ENCODE peak calls at places on chromosomes 3 and 15, in nine cellular contexts. Y is left lung; D is IMR-90; H is CD8-positive, alpha-beta T cell; J is uterus; B is pancreas; I is lower lobe of right lung; F is sigmoid colon; O is left ventricle myocardium inferior. P is an unnamed sample.

GRCh38 chr15:99492275-99492674 is 73.5 kb upstream of the MEF2A start:
- DNase-seq in Y (no peak), D (no peak), H (no peak), J (no peak), B (no peak), I (no peak), F (no peak), O (no peak), P (no peak)

GRCh38 chr15:74402873-74403589 is 30.7 kb downstream of the SEMA7A start:
- DNase-seq in Y (peak; percentile 85), D (no peak), H (peak; percentile 62), J (no peak), B (no peak), I (peak; percentile 62), F (no peak), O (no peak), P (no peak)

GRCh38 chr3:55515550-55516246 is 28.6 kb upstream of the WNT5A start:
- DNase-seq in Y (no peak), D (no peak), H (no peak), J (no peak), B (no peak), I (no peak), F (no peak), O (no peak), P (no peak)

GRCh38 chr15:63043391-63044076 is 987 bp downstream of the TPM1 start:
- DNase-seq in Y (peak; percentile 93), D (no peak), H (no peak), J (peak; percentile 27), B (peak; percentile 45), I (peak; percentile 67), F (peak; percentile 84), O (peak; percentile 34), P (peak; percentile 34)

GRCh38 chr15:94346272-94346671 is 114.9 kb downstream of the MCTP2 start:
- DNase-seq in Y (no peak), D (peak; percentile 1), H (no peak), J (no peak), B (no peak), I (no peak), F (no peak), O (no peak), P (no peak)

GRCh38 chr3:31039145-31039544 is 144.7 kb upstream of the GADL1 start:
- DNase-seq in Y (no peak), D (no peak), H (no peak), J (no peak), B (no peak), I (no peak), F (no peak), O (no peak), P (no peak)

GRCh38 chr15:59247364-59247763 is 40.7 kb downstream of the LDHAL6B start:
- DNase-seq in Y (no peak), D (peak; percentile 74), H (peak; percentile 52), J (no peak), B (peak; percentile 56), I (peak; percentile 51), F (no peak), O (no peak), P (no peak)

GRCh38 chr3:73056365-73057150 is 4.9 kb upstream of the EBLN2 start:
- DNase-seq in Y (no peak), D (peak; percentile 62), H (no peak), J (no peak), B (no peak), I (no peak), F (no peak), O (no peak), P (no peak)

GRCh38 chr3:106850429-106850828 is 526.8 kb upstream of the CCDC54 start:
- DNase-seq in Y (no peak), D (peak; percentile 76), H (no peak), J (no peak), B (no peak), I (no peak), F (no peak), O (no peak), P (no peak)

GRCh38 chr15:29825205-29825604 is 2.9 kb upstream of the TJP1 start:
- DNase-seq in Y (no peak), D (no peak), H (peak; percentile 23), J (no peak), B (no peak), I (no peak), F (no peak), O (no peak), P (no peak)

GRCh38 chr3:134008630-134009156 is 21.0 kb downstream of the SLCO2A1 start:
- DNase-seq in Y (no peak), D (peak; percentile 84), H (no peak), J (no peak), B (no peak), I (no peak), F (peak; percentile 10), O (no peak), P (no peak)

GRCh38 chr15:89129123-89129815 is 41.0 kb downstream of the ABHD2 start:
- DNase-seq in Y (peak; percentile 81), D (peak; percentile 25), H (peak; percentile 56), J (peak; percentile 52), B (no peak), I (peak; percentile 65), F (no peak), O (no peak), P (peak; percentile 79)

GRCh38 chr3:155184027-155184426 is 103.9 kb downstream of the MME start:
- DNase-seq in Y (no peak), D (no peak), H (no peak), J (no peak), B (no peak), I (no peak), F (no peak), O (no peak), P (no peak)

GRCh38 chr3:135513106-135514063 is 452.1 kb upstream of the PPP2R3A start:
- DNase-seq in Y (no peak), D (peak; percentile 76), H (no peak), J (no peak), B (no peak), I (no peak), F (no peak), O (no peak), P (no peak)

GRCh38 chr3:110710605-110711004 is 361.0 kb upstream of the NECTIN3 start:
- DNase-seq in Y (no peak), D (no peak), H (no peak), J (no peak), B (no peak), I (no peak), F (no peak), O (no peak), P (peak; percentile 73)

GRCh38 chr3:19891740-19892139 is 42.3 kb downstream of the EFHB start:
- DNase-seq in Y (no peak), D (peak; percentile 61), H (no peak), J (no peak), B (no peak), I (no peak), F (no peak), O (no peak), P (no peak)

GRCh38 chr15:94723801-94724200 is 492.4 kb downstream of the MCTP2 start:
- DNase-seq in Y (no peak), D (no peak), H (no peak), J (no peak), B (no peak), I (no peak), F (no peak), O (no peak), P (no peak)

GRCh38 chr3:12753275-12754028 is 5.6 kb downstream of the TMEM40 start:
- DNase-seq in Y (no peak), D (no peak), H (no peak), J (no peak), B (no peak), I (no peak), F (no peak), O (no peak), P (no peak)

GRCh38 chr3:12999147-13000140 is 73.8 kb downstream of the IQSEC1 start:
- DNase-seq in Y (peak; percentile 96), D (no peak), H (no peak), J (no peak), B (no peak), I (peak; percentile 96), F (peak; percentile 90), O (peak; percentile 87), P (peak; percentile 85)

GRCh38 chr3:194483850-194484249 is 3.0 kb downstream of the ATP13A3 start:
- DNase-seq in Y (no peak), D (no peak), H (no peak), J (no peak), B (no peak), I (no peak), F (no peak), O (no peak), P (no peak)

GRCh38 chr3:169505577-169506155 is 157.8 kb downstream of the MECOM start:
- DNase-seq in Y (no peak), D (no peak), H (no peak), J (no peak), B (no peak), I (no peak), F (no peak), O (no peak), P (no peak)
- TF ChIP-seq CTCF in Y (no peak), D (no peak), H (no peak), J (no peak), B (no peak), I (no peak), F (no peak), O (no peak), P (no peak)

DNA sequence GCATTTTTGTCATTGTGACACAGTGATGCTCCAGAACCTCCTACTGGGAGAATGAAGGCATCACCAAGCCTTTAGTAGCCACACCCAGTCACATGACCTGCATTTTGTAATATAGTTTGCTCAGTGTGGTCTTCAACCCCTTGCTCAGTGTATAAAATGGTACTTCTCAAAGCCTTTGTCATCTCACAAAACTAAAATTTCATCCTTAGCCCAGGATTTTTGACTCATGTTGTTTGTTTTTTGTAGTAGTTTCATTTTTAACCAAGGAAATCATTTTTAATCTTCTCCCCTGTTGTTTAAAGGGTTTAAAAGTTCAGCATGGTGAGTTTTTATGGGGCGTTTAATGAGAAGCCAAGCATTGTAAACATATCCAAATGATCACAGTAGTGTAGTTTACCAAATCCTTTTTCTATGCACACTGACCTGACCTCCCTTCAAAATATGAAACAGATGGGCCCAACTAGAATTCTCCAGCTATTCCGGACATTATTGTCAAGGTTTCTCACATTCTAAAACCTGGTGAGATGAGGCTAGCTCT is 123.5 kb upstream of the IL12A start:
- DNase-seq in Y (no peak), D (peak; percentile 40), H (no peak), J (no peak), B (no peak), I (no peak), F (no peak), O (no peak), P (no peak)
- H3K4me1 ChIP-seq in Y (peaks cover 3% of the 10 kb centered on the region), D (peaks cover 25% of the 10 kb centered on the region), H (no peaks in the 10 kb centered on the region), J (peaks cover 13% of the 10 kb centered on the region), B (no peaks in the 10 kb centered on the region), I (peaks cover 32% of the 10 kb centered on the region), F (no peaks in the 10 kb centered on the region), O (peaks cover 85% of the 10 kb centered on the region), P (no peaks in the 10 kb centered on the region)

GRCh38 chr3:5072100-5072816 is 49.8 kb upstream of the ARL8B start:
- DNase-seq in Y (no peak), D (no peak), H (no peak), J (no peak), B (no peak), I (no peak), F (no peak), O (no peak), P (peak; percentile 60)
- H3K27ac ChIP-seq in Y (no peak overlapping the region), D (no peak overlapping the region), H (no peak overlapping the region), J (no peak overlapping the region), B (no peak overlapping the region), I (no peak overlapping the region), F (no peak overlapping the region), O (no peak overlapping the region), P (no peak overlapping the region)

GRCh38 chr15:69303337-69304175 is 4.8 kb downstream of the PAQR5 start:
- DNase-seq in Y (no peak), D (peak; percentile 55), H (no peak), J (no peak), B (no peak), I (no peak), F (no peak), O (no peak), P (no peak)
- TF ChIP-seq CTCF in Y (no peak), D (peak; percentile 34), H (no peak), J (no peak), B (no peak), I (peak; percentile 23), F (no peak), O (peak; percentile 17), P (peak; percentile 13)